ENCODE peak calls at places on chromosomes 6 and 20, in seven cellular contexts. One of them, this sample, is unnamed.

GRCh38 chr6:30541515-30542403 is 14.5 kb downstream of the GNL1 start:
- DNase-seq in EL: peak; percentile 78
- DNase-seq in retina: peak; percentile 89
- DNase-seq in sciatic nerve: peak; percentile 83
- DNase-seq in iris pigment epithelial cell: peak; percentile 88
- DNase-seq in heart right ventricle: peak; percentile 73
- DNase-seq in iPS DF 6.9: no peak
- DNase-seq in this sample: peak; percentile 91

GRCh38 chr6:164013480-164014208 is 599.1 kb downstream of the QKI start:
- DNase-seq in retina: no peak
- DNase-seq in iris pigment epithelial cell: no peak
- DNase-seq in EL: peak; percentile 49
- DNase-seq in sciatic nerve: no peak
- DNase-seq in heart right ventricle: no peak
- DNase-seq in iPS DF 6.9: no peak
- DNase-seq in this sample: no peak

GRCh38 chr6:71737953-71738352 is 148.4 kb upstream of the RIMS1 start:
- DNase-seq in sciatic nerve: no peak
- DNase-seq in heart right ventricle: no peak
- DNase-seq in iPS DF 6.9: no peak
- DNase-seq in iris pigment epithelial cell: no peak
- DNase-seq in retina: no peak
- DNase-seq in EL: no peak
- DNase-seq in this sample: no peak

GRCh38 chr6:47264775-47265184 is 44.9 kb downstream of the TNFRSF21 start:
- DNase-seq in iris pigment epithelial cell: no peak
- DNase-seq in heart right ventricle: no peak
- DNase-seq in retina: no peak
- DNase-seq in EL: no peak
- DNase-seq in sciatic nerve: no peak
- DNase-seq in iPS DF 6.9: no peak
- DNase-seq in this sample: peak; percentile 16

GRCh38 chr6:119395192-119395591 is 45.6 kb upstream of the MAN1A1 start:
- DNase-seq in sciatic nerve: no peak
- DNase-seq in iPS DF 6.9: no peak
- DNase-seq in iris pigment epithelial cell: no peak
- DNase-seq in EL: no peak
- DNase-seq in heart right ventricle: no peak
- DNase-seq in retina: no peak
- DNase-seq in this sample: no peak

GRCh38 chr6:148747145-148747492 is 289 bp downstream of the UST start:
- DNase-seq in iPS DF 6.9: no peak
- DNase-seq in sciatic nerve: peak; percentile 80
- DNase-seq in heart right ventricle: peak; percentile 30
- DNase-seq in iris pigment epithelial cell: peak; percentile 47
- DNase-seq in EL: peak; percentile 69
- DNase-seq in retina: no peak
- DNase-seq in this sample: peak; percentile 54

GRCh38 chr20:38299963-38300362 is 4.0 kb upstream of the BPI start:
- DNase-seq in iPS DF 6.9: no peak
- DNase-seq in iris pigment epithelial cell: no peak
- DNase-seq in sciatic nerve: no peak
- DNase-seq in retina: no peak
- DNase-seq in heart right ventricle: no peak
- DNase-seq in EL: no peak
- DNase-seq in this sample: no peak

GRCh38 chr20:22460803-22461202 is 123.6 kb downstream of the FOXA2 start:
- DNase-seq in sciatic nerve: no peak
- DNase-seq in iPS DF 6.9: no peak
- DNase-seq in iris pigment epithelial cell: no peak
- DNase-seq in heart right ventricle: no peak
- DNase-seq in EL: no peak
- DNase-seq in retina: no peak
- DNase-seq in this sample: no peak

GRCh38 chr6:149961728-149962425 is 1.9 kb upstream of the ULBP1 start:
- DNase-seq in EL: peak; percentile 37
- DNase-seq in retina: no peak
- DNase-seq in iPS DF 6.9: no peak
- DNase-seq in heart right ventricle: no peak
- DNase-seq in sciatic nerve: no peak
- DNase-seq in iris pigment epithelial cell: no peak
- DNase-seq in this sample: no peak

GRCh38 chr6:155523821-155524238 is 68.2 kb upstream of the NOX3 start:
- DNase-seq in heart right ventricle: no peak
- DNase-seq in EL: no peak
- DNase-seq in retina: peak; percentile 25
- DNase-seq in sciatic nerve: no peak
- DNase-seq in iPS DF 6.9: peak; percentile 31
- DNase-seq in iris pigment epithelial cell: no peak
- DNase-seq in this sample: peak; percentile 5

GRCh38 chr6:37324131-37325033 is 29.4 kb upstream of the RNF8 start:
- DNase-seq in EL: peak; percentile 85
- DNase-seq in heart right ventricle: no peak
- DNase-seq in retina: no peak
- DNase-seq in sciatic nerve: no peak
- DNase-seq in iris pigment epithelial cell: peak; percentile 33
- DNase-seq in iPS DF 6.9: no peak
- DNase-seq in this sample: peak; percentile 53

GRCh38 chr20:32380745-32381144 is 22.6 kb downstream of the ASXL1 start:
- DNase-seq in iris pigment epithelial cell: no peak
- DNase-seq in retina: no peak
- DNase-seq in sciatic nerve: no peak
- DNase-seq in iPS DF 6.9: no peak
- DNase-seq in heart right ventricle: no peak
- DNase-seq in EL: no peak
- DNase-seq in this sample: no peak

GRCh38 chr6:10403385-10404106 is 11.3 kb downstream of the TFAP2A start:
- DNase-seq in iPS DF 6.9: no peak
- DNase-seq in EL: peak; percentile 95
- DNase-seq in heart right ventricle: no peak
- DNase-seq in retina: no peak
- DNase-seq in iris pigment epithelial cell: peak; percentile 90
- DNase-seq in sciatic nerve: no peak
- DNase-seq in this sample: peak; percentile 92

GRCh38 chr20:17498181-17498580 is 33.0 kb downstream of the BFSP1 start:
- DNase-seq in EL: no peak
- DNase-seq in sciatic nerve: no peak
- DNase-seq in heart right ventricle: no peak
- DNase-seq in iris pigment epithelial cell: peak; percentile 17
- DNase-seq in iPS DF 6.9: no peak
- DNase-seq in retina: no peak
- DNase-seq in this sample: no peak

GRCh38 chr6:5766260-5766659 is 240.5 kb downstream of the NRN1 start:
- DNase-seq in iris pigment epithelial cell: no peak
- DNase-seq in sciatic nerve: no peak
- DNase-seq in retina: no peak
- DNase-seq in heart right ventricle: no peak
- DNase-seq in EL: no peak
- DNase-seq in iPS DF 6.9: no peak
- DNase-seq in this sample: no peak

GRCh38 chr6:43703512-43704429 is 16.2 kb upstream of the MRPS18A start:
- DNase-seq in iris pigment epithelial cell: no peak
- DNase-seq in sciatic nerve: no peak
- DNase-seq in retina: no peak
- DNase-seq in heart right ventricle: no peak
- DNase-seq in EL: no peak
- DNase-seq in iPS DF 6.9: no peak
- DNase-seq in this sample: no peak

GRCh38 chr6:129105035-129105434 is 222.1 kb downstream of the LAMA2 start:
- DNase-seq in heart right ventricle: no peak
- DNase-seq in sciatic nerve: no peak
- DNase-seq in retina: no peak
- DNase-seq in iPS DF 6.9: no peak
- DNase-seq in EL: peak; percentile 4
- DNase-seq in iris pigment epithelial cell: peak; percentile 41
- DNase-seq in this sample: peak; percentile 39

GRCh38 chr6:150439373-150439772 is 70.6 kb downstream of the IYD start:
- DNase-seq in sciatic nerve: no peak
- DNase-seq in iPS DF 6.9: no peak
- DNase-seq in heart right ventricle: no peak
- DNase-seq in retina: no peak
- DNase-seq in EL: no peak
- DNase-seq in iris pigment epithelial cell: no peak
- DNase-seq in this sample: no peak

GRCh38 chr6:13098808-13099570 is 229.3 kb downstream of the TBC1D7 start:
- DNase-seq in EL: peak; percentile 38
- DNase-seq in sciatic nerve: no peak
- DNase-seq in iPS DF 6.9: no peak
- DNase-seq in iris pigment epithelial cell: no peak
- DNase-seq in retina: no peak
- DNase-seq in heart right ventricle: no peak
- DNase-seq in this sample: no peak

GRCh38 chr20:62360854-62361798 is 6.0 kb downstream of the LAMA5 start:
- DNase-seq in EL: no peak
- DNase-seq in sciatic nerve: no peak
- DNase-seq in retina: peak; percentile 40
- DNase-seq in iris pigment epithelial cell: no peak
- DNase-seq in iPS DF 6.9: no peak
- DNase-seq in heart right ventricle: peak; percentile 5
- DNase-seq in this sample: no peak

GRCh38 chr6:36268478-36269248 is 1.2 kb upstream of the PNPLA1 start:
- DNase-seq in iris pigment epithelial cell: peak; percentile 34
- DNase-seq in iPS DF 6.9: no peak
- DNase-seq in heart right ventricle: no peak
- DNase-seq in sciatic nerve: no peak
- DNase-seq in EL: no peak
- DNase-seq in retina: no peak
- DNase-seq in this sample: peak; percentile 44

GRCh38 chr20:48609491-48609978 is 218.3 kb downstream of the PREX1 start:
- DNase-seq in iris pigment epithelial cell: no peak
- DNase-seq in sciatic nerve: no peak
- DNase-seq in heart right ventricle: no peak
- DNase-seq in iPS DF 6.9: no peak
- DNase-seq in retina: no peak
- DNase-seq in EL: no peak
- DNase-seq in this sample: no peak

GRCh38 chr20:20835897-20836296 is 123.5 kb upstream of the RALGAPA2 start:
- DNase-seq in sciatic nerve: no peak
- DNase-seq in retina: no peak
- DNase-seq in iPS DF 6.9: no peak
- DNase-seq in heart right ventricle: no peak
- DNase-seq in iris pigment epithelial cell: no peak
- DNase-seq in EL: no peak
- DNase-seq in this sample: no peak

GRCh38 chr6:36216559-36216958 is 20.0 kb downstream of the BRPF3 start:
- DNase-seq in sciatic nerve: no peak
- DNase-seq in iPS DF 6.9: no peak
- DNase-seq in iris pigment epithelial cell: peak; percentile 56
- DNase-seq in EL: peak; percentile 54
- DNase-seq in retina: no peak
- DNase-seq in heart right ventricle: no peak
- DNase-seq in this sample: peak; percentile 52

GRCh38 chr6:13702809-13703302 is 8.8 kb downstream of the RANBP9 start:
- DNase-seq in retina: no peak
- DNase-seq in sciatic nerve: no peak
- DNase-seq in EL: no peak
- DNase-seq in iPS DF 6.9: no peak
- DNase-seq in iris pigment epithelial cell: no peak
- DNase-seq in heart right ventricle: no peak
- DNase-seq in this sample: no peak

GRCh38 chr6:20569000-20569610 is 34.8 kb downstream of the CDKAL1 start:
- DNase-seq in EL: peak; percentile 17
- DNase-seq in heart right ventricle: no peak
- DNase-seq in iPS DF 6.9: no peak
- DNase-seq in iris pigment epithelial cell: peak; percentile 38
- DNase-seq in sciatic nerve: no peak
- DNase-seq in retina: no peak
- DNase-seq in this sample: peak; percentile 20

This sample was measured in fibroblast of the aortic adventitia.